ENCODE peak calls at places on chromosomes 2 and 18, in four cellular contexts. One of them, this sample, is unnamed.

GRCh38 chr2:196592331-196592911 is 47.1 kb upstream of the CCDC150 start:
- DNase-seq in AG10803: peak
- DNase-seq in left lung: peak
- DNase-seq in AG09309: no peak
- DNase-seq in this sample: peak

GRCh38 chr2:85893428-85894258 is 4.9 kb upstream of the ST3GAL5 start:
- DNase-seq in AG10803: peak
- DNase-seq in left lung: no peak
- DNase-seq in AG09309: no peak
- DNase-seq in this sample: no peak

GRCh38 chr2:202911203-202911512 is 315 bp downstream of the WDR12 start:
- DNase-seq in AG10803: no peak
- DNase-seq in left lung: no peak
- DNase-seq in AG09309: no peak
- DNase-seq in this sample: no peak

GRCh38 chr2:172323256-172323655 is 104.1 kb upstream of the ITGA6 start:
- DNase-seq in AG10803: no peak
- DNase-seq in left lung: no peak
- DNase-seq in AG09309: no peak
- DNase-seq in this sample: no peak

GRCh38 chr18:63818212-63818611 is 43.0 kb downstream of the SERPINB7 start:
- DNase-seq in AG10803: no peak
- DNase-seq in left lung: no peak
- DNase-seq in AG09309: no peak
- DNase-seq in this sample: no peak

GRCh38 chr2:6993230-6993640 is 76.0 kb downstream of the RNF144A start:
- DNase-seq in AG10803: no peak
- DNase-seq in left lung: no peak
- DNase-seq in AG09309: no peak
- DNase-seq in this sample: no peak

GRCh38 chr2:46692316-46692715 is 213.0 kb downstream of the TMEM247 start:
- DNase-seq in AG10803: no peak
- DNase-seq in left lung: no peak
- DNase-seq in AG09309: no peak
- DNase-seq in this sample: no peak

GRCh38 chr2:64063454-64063853 is 44.2 kb upstream of the VPS54 start:
- DNase-seq in AG10803: no peak
- DNase-seq in left lung: no peak
- DNase-seq in AG09309: no peak
- DNase-seq in this sample: no peak

GRCh38 chr2:168731002-168731401 is 71.4 kb upstream of the NOSTRIN start:
- DNase-seq in AG10803: no peak
- DNase-seq in left lung: no peak
- DNase-seq in AG09309: no peak
- DNase-seq in this sample: no peak

GRCh38 chr2:212284166-212284565 is 254.4 kb downstream of the ERBB4 start:
- DNase-seq in AG10803: no peak
- DNase-seq in left lung: no peak
- DNase-seq in AG09309: no peak
- DNase-seq in this sample: no peak

GRCh38 chr2:202695166-202695565 is 60.4 kb downstream of the FAM117B start:
- DNase-seq in AG10803: no peak
- DNase-seq in left lung: no peak
- DNase-seq in AG09309: no peak
- DNase-seq in this sample: no peak

GRCh38 chr2:27627963-27628766 is 647 bp downstream of the CCDC121 start:
- DNase-seq in AG10803: peak
- DNase-seq in left lung: peak
- DNase-seq in AG09309: peak
- DNase-seq in this sample: no peak

DNA sequence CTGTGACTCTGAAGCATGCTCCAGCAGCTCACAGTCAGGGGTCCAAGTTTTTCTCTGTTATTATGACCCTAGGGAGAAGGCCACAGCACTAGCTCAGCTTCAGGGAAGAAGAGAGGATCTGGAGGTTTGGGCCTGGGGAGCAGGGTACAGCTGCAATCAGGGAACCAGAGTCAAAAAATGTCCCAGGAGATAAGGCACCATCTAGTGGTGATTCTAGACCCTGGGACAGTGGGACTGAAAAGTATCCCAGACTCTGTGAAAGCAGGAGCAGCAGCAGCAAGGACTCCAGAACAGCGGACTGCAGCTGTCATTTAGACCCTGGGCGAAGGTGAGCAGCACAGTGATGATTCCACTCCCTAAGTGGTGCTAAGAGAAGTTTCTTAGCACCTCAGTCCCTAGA is 278.4 kb upstream of the DDX18 start:
- DNase-seq in AG10803: no peak
- DNase-seq in left lung: no peak
- DNase-seq in AG09309: no peak
- DNase-seq in this sample: no peak
- TF ChIP-seq CTCF in AG10803: no peak
- TF ChIP-seq CTCF in left lung: no peak
- TF ChIP-seq CTCF in AG09309: no peak
- TF ChIP-seq CTCF in this sample: peak

DNA sequence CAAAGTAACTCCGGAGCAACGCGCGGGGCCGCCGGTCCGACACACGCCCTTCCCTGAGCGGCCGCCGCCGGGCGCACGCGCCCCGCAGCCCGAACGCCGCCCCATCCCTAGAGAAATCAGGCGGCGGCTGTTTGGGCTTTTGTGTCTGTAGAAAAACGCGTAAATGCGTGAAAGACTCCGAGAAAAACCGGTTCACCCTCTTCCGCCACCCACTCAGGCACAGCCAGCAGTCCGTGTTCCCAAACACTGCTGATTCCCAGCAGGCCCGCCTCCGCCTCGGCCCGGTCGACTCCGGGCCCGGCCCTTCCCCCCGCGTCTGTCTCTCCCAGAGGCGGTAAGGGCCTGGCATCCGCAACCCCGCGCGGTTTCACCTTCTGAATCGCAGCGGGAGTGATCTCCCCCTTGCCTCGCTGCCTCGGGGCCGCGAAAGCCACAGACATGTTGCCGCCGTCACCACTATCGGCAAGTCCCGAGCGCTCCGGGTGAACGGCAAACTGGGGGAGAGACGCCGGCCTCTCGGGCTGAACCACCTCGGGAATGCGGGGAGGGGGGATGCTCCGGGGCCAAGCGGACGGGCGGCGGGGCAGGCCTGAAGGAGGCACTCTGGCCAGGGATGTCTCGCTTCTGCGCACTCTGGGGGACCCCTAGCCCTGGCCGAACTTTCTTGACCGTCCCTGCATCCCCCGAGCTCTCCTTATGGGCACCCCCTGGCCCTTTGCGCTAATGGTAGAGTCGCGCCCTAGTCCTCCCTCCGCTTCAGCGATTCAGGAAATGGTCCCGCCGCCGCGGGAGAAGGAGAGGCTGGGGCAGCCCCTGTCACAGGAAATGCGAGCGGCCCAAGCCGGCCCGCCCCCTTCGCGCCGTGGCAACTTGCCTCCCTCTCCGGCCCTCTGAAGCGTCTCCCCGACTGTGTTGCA is at the start of gene SS18:
- DNase-seq in AG10803: peak
- DNase-seq in left lung: peak
- DNase-seq in AG09309: peak
- DNase-seq in this sample: peak
- TF ChIP-seq CTCF in AG10803: no peak
- TF ChIP-seq CTCF in left lung: no peak
- TF ChIP-seq CTCF in AG09309: no peak
- TF ChIP-seq CTCF in this sample: no peak

GRCh38 chr2:464562-465309 is 176.8 kb upstream of the ALKAL2 start:
- DNase-seq in AG10803: no peak
- DNase-seq in left lung: no peak
- DNase-seq in AG09309: no peak
- DNase-seq in this sample: no peak
- TF ChIP-seq CTCF in AG10803: no peak
- TF ChIP-seq CTCF in left lung: no peak
- TF ChIP-seq CTCF in AG09309: no peak
- TF ChIP-seq CTCF in this sample: no peak

GRCh38 chr2:39733070-39733674 is 45.9 kb downstream of the THUMPD2 start:
- DNase-seq in AG10803: peak
- DNase-seq in left lung: no peak
- DNase-seq in AG09309: peak
- DNase-seq in this sample: no peak
- TF ChIP-seq CTCF in AG10803: no peak
- TF ChIP-seq CTCF in left lung: no peak
- TF ChIP-seq CTCF in AG09309: no peak
- TF ChIP-seq CTCF in this sample: no peak

DNA sequence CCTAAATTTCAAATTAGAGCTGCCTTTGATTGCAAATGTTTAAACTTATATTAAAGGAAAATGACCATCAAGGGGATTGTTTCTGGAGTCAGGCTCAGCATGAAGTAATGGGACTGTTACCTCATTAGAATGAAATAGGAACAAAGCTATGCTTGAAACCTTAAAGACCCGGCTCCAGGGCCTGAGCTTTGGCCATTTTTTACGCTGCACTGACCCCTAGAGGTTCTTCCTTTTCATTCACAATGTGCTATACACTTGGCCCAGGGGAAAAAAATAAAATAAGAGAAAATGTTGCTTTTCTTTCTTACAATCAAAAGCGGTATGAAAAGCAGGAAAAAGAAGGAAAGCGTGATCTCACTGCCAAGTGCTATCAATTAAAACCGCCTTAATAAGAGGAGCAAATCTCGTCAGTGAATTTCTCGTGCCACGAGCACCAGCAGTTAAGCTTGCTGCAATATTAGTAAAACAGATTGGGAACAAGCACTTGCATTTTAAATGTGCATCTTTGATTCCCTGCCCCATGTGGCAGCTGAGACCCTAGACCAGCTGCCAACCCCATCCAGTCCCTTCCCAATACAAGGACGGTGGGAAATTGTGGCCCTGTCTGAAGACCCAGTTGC is 96.6 kb downstream of the MBD2 start:
- DNase-seq in AG10803: peak
- DNase-seq in left lung: no peak
- DNase-seq in AG09309: no peak
- DNase-seq in this sample: no peak
- TF ChIP-seq CTCF in AG10803: peak
- TF ChIP-seq CTCF in left lung: peak
- TF ChIP-seq CTCF in AG09309: peak
- TF ChIP-seq CTCF in this sample: peak

DNA sequence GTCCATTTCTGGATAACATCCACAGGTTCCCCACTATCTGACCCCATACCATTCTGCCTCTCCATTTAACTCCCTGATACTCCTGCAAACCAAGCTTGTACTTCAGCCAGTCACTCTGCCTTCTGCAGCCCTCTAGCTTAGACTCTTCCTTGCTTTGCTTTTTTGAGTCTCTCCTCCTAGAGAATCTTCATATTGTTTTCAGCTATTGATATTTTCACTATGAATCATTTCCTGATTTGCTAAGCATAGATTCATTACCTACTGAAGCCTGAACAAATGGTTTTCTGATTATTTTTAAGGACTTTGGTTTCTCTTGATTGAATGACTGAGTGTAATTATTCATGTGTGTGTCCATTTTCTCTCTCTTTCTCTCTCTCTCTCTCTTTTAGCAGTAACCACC is 2102.3 kb upstream of the CELF4 start:
- DNase-seq in AG10803: peak
- DNase-seq in left lung: no peak
- DNase-seq in AG09309: no peak
- DNase-seq in this sample: no peak
- TF ChIP-seq CTCF in AG10803: no peak
- TF ChIP-seq CTCF in left lung: no peak
- TF ChIP-seq CTCF in AG09309: no peak
- TF ChIP-seq CTCF in this sample: no peak

DNA sequence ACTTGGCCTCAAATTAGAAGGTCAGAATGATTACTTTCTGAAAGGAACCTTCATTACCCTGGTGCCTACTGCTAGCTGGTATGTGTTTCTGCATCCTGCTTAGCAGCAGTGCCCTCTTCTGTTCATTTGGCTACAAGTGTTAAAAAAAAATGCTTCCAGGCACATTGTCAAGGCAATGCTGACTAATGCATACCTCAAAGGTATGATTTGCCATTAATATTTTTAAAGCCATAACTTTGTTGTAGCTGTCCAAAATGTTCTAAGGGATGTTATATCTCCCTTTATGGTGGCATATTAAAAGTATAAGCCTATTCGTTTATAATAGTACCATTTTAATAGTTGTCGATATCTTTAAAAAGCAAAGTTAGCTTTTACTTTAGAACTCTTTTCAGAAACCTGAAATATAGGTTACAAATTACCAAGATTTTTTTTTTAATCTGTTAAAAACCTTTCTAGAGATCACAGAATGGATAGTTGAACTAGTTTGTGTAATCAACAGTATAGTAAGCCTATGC is 52.0 kb upstream of the FAM171B start:
- DNase-seq in AG10803: peak
- DNase-seq in left lung: no peak
- DNase-seq in AG09309: peak
- DNase-seq in this sample: no peak
- TF ChIP-seq CTCF in AG10803: peak
- TF ChIP-seq CTCF in left lung: peak
- TF ChIP-seq CTCF in AG09309: peak
- TF ChIP-seq CTCF in this sample: no peak

DNA sequence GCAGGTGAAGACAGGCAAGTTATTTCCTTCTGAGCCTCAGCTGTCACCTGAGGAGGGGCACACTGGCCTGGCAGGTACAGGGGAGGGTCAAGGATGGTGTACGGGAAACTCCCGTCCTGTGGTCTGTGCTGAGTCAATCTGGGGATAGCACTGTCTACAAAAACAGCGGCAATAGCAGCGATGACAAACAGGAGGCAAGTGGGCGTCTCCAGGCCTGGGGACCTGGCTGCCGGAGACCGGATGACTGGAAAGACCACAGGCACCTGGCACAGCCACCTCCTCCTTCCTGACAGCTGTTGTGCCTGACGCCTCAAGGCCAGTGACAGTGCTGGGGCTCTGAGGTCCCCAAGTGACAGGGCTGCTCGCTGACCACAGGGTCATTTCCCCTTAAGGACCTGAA is 202.1 kb upstream of the HS6ST1 start:
- DNase-seq in AG10803: no peak
- DNase-seq in left lung: no peak
- DNase-seq in AG09309: no peak
- DNase-seq in this sample: no peak
- TF ChIP-seq CTCF in AG10803: no peak
- TF ChIP-seq CTCF in left lung: no peak
- TF ChIP-seq CTCF in AG09309: no peak
- TF ChIP-seq CTCF in this sample: no peak

This sample was measured in mesothelial cell of epicardium.